ENCODE peak calls at places on chromosomes 16 and 17, in eight cellular contexts. C, D, R, I, X, W, K and E are unnamed samples.
A peak's percentile ranks its signal among the peaks of the same experiment; 100 is the strongest.

GRCh38 chr17:12519956-12520594 is 145.6 kb upstream of the MYOCD start:
- DNase-seq in C (no peak), D (no peak), R (no peak), I (no peak), X (no peak), W (no peak), K (no peak), E (no peak)

GRCh38 chr16:81817789-81818304 is 38.8 kb downstream of the PLCG2 start:
- DNase-seq in C (no peak), D (no peak), R (no peak), I (no peak), X (no peak), W (no peak), K (no peak), E (no peak)

GRCh38 chr17:38868968-38869646 is 751 bp upstream of the LASP1 start:
- DNase-seq in C (peak; percentile 96), D (no peak), R (peak; percentile 87), I (peak; percentile 91), X (peak; percentile 97), W (peak; percentile 75), K (peak; percentile 74), E (peak; percentile 93)

GRCh38 chr17:82876602-82877391 is 37.0 kb upstream of the ZNF750 start:
- DNase-seq in C (peak; percentile 92), D (no peak), R (no peak), I (peak; percentile 72), X (no peak), W (no peak), K (no peak), E (peak; percentile 73)

GRCh38 chr16:76913046-76913445 is 277.9 kb upstream of the MON1B start:
- DNase-seq in C (no peak), D (no peak), R (no peak), I (peak; percentile 7), X (no peak), W (no peak), K (peak; percentile 22), E (no peak)

GRCh38 chr17:32266389-32267269 is 997 bp downstream of the RHBDL3 start:
- DNase-seq in C (no peak), D (no peak), R (peak; percentile 39), I (no peak), X (peak; percentile 48), W (no peak), K (no peak), E (no peak)

GRCh38 chr16:75087040-75087979 is 29.3 kb downstream of the LDHD start:
- DNase-seq in C (no peak), D (no peak), R (no peak), I (peak; percentile 89), X (no peak), W (no peak), K (no peak), E (no peak)

GRCh38 chr16:56226840-56227525 is 35.7 kb downstream of the GNAO1 start:
- DNase-seq in C (no peak), D (no peak), R (no peak), I (no peak), X (no peak), W (no peak), K (no peak), E (no peak)

GRCh38 chr16:58128721-58129096 is 472 bp downstream of the CFAP20 start:
- DNase-seq in C (no peak), D (no peak), R (no peak), I (no peak), X (no peak), W (no peak), K (no peak), E (no peak)

GRCh38 chr16:57113042-57113453 is 20.7 kb downstream of the CPNE2 start:
- DNase-seq in C (no peak), D (no peak), R (no peak), I (peak; percentile 36), X (no peak), W (no peak), K (peak; percentile 5), E (no peak)

GRCh38 chr17:2250140-2251095 is 53.2 kb downstream of the SMG6 start:
- DNase-seq in C (no peak), D (no peak), R (no peak), I (peak; percentile 67), X (peak; percentile 60), W (no peak), K (no peak), E (no peak)

GRCh38 chr17:31105991-31106390 is 11.2 kb downstream of the NF1 start:
- DNase-seq in C (no peak), D (no peak), R (no peak), I (no peak), X (no peak), W (no peak), K (no peak), E (no peak)

GRCh38 chr17:2043785-2044184 is 2.0 kb downstream of the OVCA2 start:
- DNase-seq in C (no peak), D (no peak), R (no peak), I (no peak), X (no peak), W (peak; percentile 28), K (no peak), E (no peak)

GRCh38 chr17:66957343-66957742 is 7.2 kb upstream of the CACNG4 start:
- DNase-seq in C (no peak), D (no peak), R (no peak), I (no peak), X (no peak), W (no peak), K (no peak), E (no peak)